ENCODE peak calls at places on chromosomes 4 and X, in nine cellular contexts. R, G, C, N, P, J, I, H and A are unnamed samples.

GRCh38 chr4:76024007-76024406 is 710 bp upstream of the CXCL10 start:
- DNase-seq in G (no peak), P (no peak), R (no peak), J (no peak), H (no peak), C (no peak), N (no peak), I (no peak), A (no peak)

GRCh38 chr4:31085736-31086135 is 365.6 kb downstream of the PCDH7 start:
- DNase-seq in J (no peak), H (no peak), C (no peak), P (no peak), N (no peak), G (no peak), R (no peak), I (no peak), A (no peak)

GRCh38 chr4:110085131-110085530 is 113.3 kb downstream of the ELOVL6 start:
- DNase-seq in N (peak), P (no peak), H (no peak), J (no peak), I (no peak), C (no peak), R (peak), G (no peak), A (no peak)

GRCh38 chr4:42513748-42514490 is 116.6 kb downstream of the SHISA3 start:
- DNase-seq in G (no peak), R (no peak), I (no peak), J (no peak), N (no peak), C (no peak), H (no peak), P (no peak), A (no peak)

GRCh38 chrX:29941292-29941691 is 274.1 kb upstream of the MAGEB2 start:
- DNase-seq in H (no peak), I (no peak), J (no peak), P (no peak), G (no peak), C (no peak), N (no peak), R (peak), A (no peak)

GRCh38 chr4:5708171-5708828 is at the start of gene EVC2:
- DNase-seq in I (no peak), G (peak), C (peak), R (peak), N (peak), J (peak), P (no peak), H (peak), A (no peak)

GRCh38 chrX:101191217-101191750 is 28.3 kb upstream of the DRP2 start:
- DNase-seq in H (peak), C (peak), I (no peak), J (peak), N (no peak), P (no peak), R (peak), G (peak), A (no peak)

GRCh38 chr4:14254252-14254651 is 626.7 kb upstream of the BOD1L1 start:
- DNase-seq in C (peak), I (no peak), P (no peak), G (peak), H (peak), R (peak), N (peak), J (peak), A (peak)

GRCh38 chr4:142547974-142548373 is 298.1 kb downstream of the INPP4B start:
- DNase-seq in P (no peak), I (no peak), G (no peak), R (peak), N (no peak), J (no peak), H (no peak), C (no peak), A (no peak)

GRCh38 chr4:104975617-104976016 is 171.1 kb upstream of the TET2 start:
- DNase-seq in I (no peak), J (no peak), N (no peak), G (no peak), R (no peak), H (no peak), C (no peak), P (no peak), A (no peak)

GRCh38 chr4:139921551-139922184 is 232.3 kb downstream of the MAML3 start:
- DNase-seq in N (peak), I (no peak), H (no peak), R (no peak), P (no peak), C (peak), G (no peak), J (no peak), A (peak)

GRCh38 chrX:9729161-9729885 is 36.3 kb downstream of the GPR143 start:
- DNase-seq in N (no peak), R (no peak), H (no peak), I (no peak), G (no peak), J (no peak), C (no peak), P (no peak), A (no peak)

GRCh38 chr4:96016615-96017299 is 176.9 kb downstream of the PDHA2 start:
- DNase-seq in H (no peak), I (peak), R (peak), P (no peak), N (no peak), J (no peak), G (no peak), C (no peak), A (no peak)

GRCh38 chr4:70183168-70183939 is 12.2 kb upstream of the ODAM start:
- DNase-seq in H (no peak), C (no peak), N (peak), J (peak), P (no peak), R (peak), G (no peak), I (peak), A (no peak)

GRCh38 chr4:87375719-87376291 is 15.2 kb downstream of the HSD17B11 start:
- DNase-seq in P (no peak), N (peak), I (peak), R (peak), H (no peak), C (peak), G (no peak), J (no peak), A (peak)

DNA sequence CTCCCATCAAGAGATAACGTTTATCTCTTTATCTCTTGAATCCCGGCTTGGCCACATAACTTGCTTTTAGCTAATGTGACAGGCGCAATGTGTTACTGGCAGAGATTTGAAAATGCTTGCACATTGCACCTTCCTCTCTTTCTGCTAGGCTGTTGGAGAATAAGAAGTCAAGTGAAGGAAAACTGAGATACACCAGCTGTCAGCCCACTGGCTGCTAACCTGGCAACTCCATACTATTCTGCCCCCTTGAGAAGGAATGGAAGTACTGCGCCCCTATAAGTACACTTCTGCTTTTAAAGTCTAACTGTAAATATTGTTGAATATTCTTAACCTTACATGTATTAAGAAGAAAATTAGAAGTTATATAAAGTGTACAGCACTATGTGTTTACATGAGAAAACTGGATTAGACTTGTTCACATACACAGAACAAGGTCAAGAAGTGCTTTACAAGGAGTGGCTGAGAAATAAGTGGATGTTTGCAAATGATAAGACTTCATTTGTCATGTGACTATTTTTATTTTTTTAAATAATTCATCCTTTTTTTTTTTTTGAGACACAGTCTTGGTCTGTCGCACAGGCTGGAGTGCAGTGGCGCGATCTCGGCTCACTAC is 424.5 kb upstream of the CTSO start:
- DNase-seq in N (peak), H (no peak), P (no peak), G (no peak), J (no peak), C (no peak), R (peak), I (peak), A (no peak)
- TF ChIP-seq CTCF in N (peak), H (peak), P (peak), G (no peak), J (peak), C (no peak), R (peak), I (peak), A (peak)

GRCh38 chr4:100421356-100421978 is 96.4 kb downstream of the EMCN start:
- DNase-seq in R (peak), J (no peak), H (no peak), P (no peak), G (no peak), I (no peak), C (no peak), N (no peak), A (no peak)
- TF ChIP-seq CTCF in R (peak), J (peak), H (peak), P (peak), G (peak), I (peak), C (no peak), N (no peak), A (peak)

GRCh38 chr4:173192375-173193162 is 24.0 kb downstream of the GALNT7 start:
- DNase-seq in N (no peak), J (no peak), G (no peak), H (no peak), R (no peak), C (no peak), P (no peak), I (no peak), A (no peak)
- TF ChIP-seq CTCF in N (no peak), J (no peak), G (no peak), H (no peak), R (peak), C (no peak), P (no peak), I (peak), A (no peak)

GRCh38 chr4:184553891-184554290 is 79.5 kb upstream of the IRF2 start:
- DNase-seq in N (no peak), C (no peak), H (no peak), P (no peak), R (no peak), I (no peak), J (no peak), G (no peak), A (no peak)
- TF ChIP-seq CTCF in N (no peak), C (no peak), H (no peak), P (no peak), R (no peak), I (no peak), J (no peak), G (no peak), A (no peak)

GRCh38 chr4:2281575-2282343 is 19.9 kb upstream of the MXD4 start:
- DNase-seq in G (no peak), I (no peak), C (no peak), P (no peak), J (no peak), R (no peak), H (peak), N (no peak), A (no peak)
- TF ChIP-seq CTCF in G (no peak), I (peak), C (no peak), P (no peak), J (no peak), R (peak), H (no peak), N (no peak), A (peak)

GRCh38 chr4:66539745-66540144 is 869.5 kb upstream of the EPHA5 start:
- DNase-seq in H (no peak), N (no peak), C (no peak), J (no peak), R (no peak), G (no peak), I (no peak), P (no peak), A (no peak)
- TF ChIP-seq CTCF in H (no peak), N (no peak), C (no peak), J (no peak), R (no peak), G (no peak), I (no peak), P (no peak), A (no peak)

GRCh38 chr4:22962186-22962786 is 269.5 kb downstream of the GBA3 start:
- DNase-seq in R (peak), P (no peak), G (no peak), C (no peak), H (no peak), N (peak), J (peak), I (no peak), A (no peak)
- TF ChIP-seq CTCF in R (peak), P (peak), G (peak), C (no peak), H (peak), N (peak), J (peak), I (peak), A (peak)

DNA sequence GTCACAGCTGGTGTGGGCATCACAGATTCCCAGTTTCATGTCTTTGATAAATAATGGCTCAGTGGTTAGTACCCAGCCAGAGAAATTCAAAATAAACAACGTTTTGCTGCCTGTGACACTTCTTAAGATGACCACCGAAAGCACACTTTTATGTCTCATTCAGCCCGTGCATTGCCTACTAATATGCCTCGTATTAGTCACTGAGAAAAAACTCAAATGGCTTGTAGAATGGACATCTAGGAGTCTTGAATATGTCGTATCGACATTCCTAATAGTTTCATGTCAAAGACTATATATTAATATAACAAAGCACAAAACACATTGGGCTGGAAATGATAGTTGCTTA is 103.9 kb upstream of the FAT1 start:
- DNase-seq in J (no peak), P (no peak), N (no peak), I (no peak), C (no peak), G (no peak), R (no peak), H (no peak), A (no peak)
- TF ChIP-seq CTCF in J (no peak), P (no peak), N (no peak), I (no peak), C (no peak), G (no peak), R (no peak), H (no peak), A (no peak)